ENCODE peak calls at places on chromosomes 3 and 15, in five cellular contexts. L is suprapubic skin, X is ovary, H is adrenal gland, F is A549. B is an unnamed sample. For H3K4me1, the result is how much of the 10 kb centered on the place peaks cover.

GRCh38 chr15:49135893-49136292 is 19.5 kb downstream of the COPS2 start:
- DNase-seq in L (no peak), X (no peak), H (no peak), F (peak), B (no peak)

GRCh38 chr3:49717539-49718418 is 1.7 kb downstream of the AMIGO3 start:
- DNase-seq in L (no peak), X (peak), H (no peak), F (no peak), B (peak)

GRCh38 chr3:133393204-133393603 is 6.7 kb upstream of the BFSP2 start:
- DNase-seq in L (no peak), X (no peak), H (no peak), F (no peak), B (no peak)

GRCh38 chr15:101091080-101092017 is 160.5 kb downstream of the CHSY1 start:
- DNase-seq in L (no peak), X (peak), H (peak), F (no peak), B (no peak)

GRCh38 chr15:52283281-52283680 is 12.3 kb downstream of the MYO5C start:
- DNase-seq in L (no peak), X (no peak), H (no peak), F (no peak), B (no peak)

GRCh38 chr15:58558777-58559176 is 127.0 kb downstream of the LIPC start:
- DNase-seq in L (no peak), X (no peak), H (no peak), F (no peak), B (no peak)

GRCh38 chr15:57821826-57822225 is 115.3 kb downstream of the POLR2M start:
- DNase-seq in L (no peak), X (no peak), H (no peak), F (no peak), B (no peak)

GRCh38 chr3:148211725-148212124 is 486.0 kb upstream of the AGTR1 start:
- DNase-seq in L (no peak), X (no peak), H (peak), F (no peak), B (peak)

GRCh38 chr15:42348083-42348482 is 11.2 kb upstream of the CAPN3 start:
- DNase-seq in L (no peak), X (no peak), H (no peak), F (no peak), B (no peak)

GRCh38 chr3:9826815-9827574 is 16.8 kb downstream of the RPUSD3 start:
- DNase-seq in L (no peak), X (no peak), H (no peak), F (peak), B (no peak)

GRCh38 chr3:36677331-36678007 is 86.9 kb downstream of the DCLK3 start:
- DNase-seq in L (no peak), X (no peak), H (no peak), F (peak), B (no peak)

GRCh38 chr3:157166115-157166514 is 6.2 kb upstream of the CCNL1 start:
- DNase-seq in L (no peak), X (no peak), H (no peak), F (no peak), B (no peak)

GRCh38 chr3:148408667-148409066 is 289.0 kb upstream of the AGTR1 start:
- DNase-seq in L (no peak), X (no peak), H (no peak), F (no peak), B (no peak)

GRCh38 chr3:167861649-167862048 is 126.1 kb downstream of the SERPINI1 start:
- DNase-seq in L (no peak), X (no peak), H (no peak), F (peak), B (no peak)

GRCh38 chr3:150049317-150049716 is 78.6 kb upstream of the PFN2 start:
- DNase-seq in L (no peak), X (no peak), H (no peak), F (no peak), B (no peak)

GRCh38 chr3:195356151-195357086 is 85.5 kb upstream of the XXYLT1 start:
- DNase-seq in L (no peak), X (peak), H (peak), F (no peak), B (no peak)

GRCh38 chr3:70038671-70039070 is 39.1 kb downstream of the SAMMSON start:
- DNase-seq in L (no peak), X (no peak), H (no peak), F (no peak), B (no peak)

GRCh38 chr15:69086427-69087205 is 72.1 kb downstream of the NOX5 start:
- DNase-seq in L (no peak), X (no peak), H (no peak), F (no peak), B (no peak)

GRCh38 chr3:35422826-35423601 is 216.3 kb upstream of the ARPP21 start:
- DNase-seq in L (no peak), X (no peak), H (no peak), F (no peak), B (no peak)

GRCh38 chr3:194785315-194785714 is 99.6 kb downstream of the FAM43A start:
- DNase-seq in L (no peak), X (no peak), H (no peak), F (no peak), B (no peak)

GRCh38 chr15:61186905-61187865 is 41.9 kb downstream of the RORA start:
- DNase-seq in L (no peak), X (peak), H (peak), F (no peak), B (no peak)

GRCh38 chr15:31352911-31353811 is 26.5 kb downstream of the KLF13 start:
- DNase-seq in L (no peak), X (peak), H (peak), F (no peak), B (peak)

GRCh38 chr15:74920472-74920871 is 13.8 kb upstream of the FAM219B start:
- DNase-seq in L (no peak), X (no peak), H (no peak), F (no peak), B (no peak)

GRCh38 chr3:55888282-55888855 is 401.3 kb upstream of the WNT5A start:
- DNase-seq in L (no peak), X (no peak), H (no peak), F (no peak), B (no peak)

GRCh38 chr15:73467758-73468157 is 24.8 kb downstream of the REC114 start:
- DNase-seq in L (no peak), X (no peak), H (no peak), F (no peak), B (no peak)

GRCh38 chr3:113166719-113167492 is 44.5 kb upstream of the BOC start:
- DNase-seq in L (peak), X (peak), H (peak), F (no peak), B (peak)

GRCh38 chr3:122892118-122892517 is 97.2 kb downstream of the SLC49A4 start:
- DNase-seq in L (no peak), X (no peak), H (no peak), F (no peak), B (no peak)

GRCh38 chr15:66876423-66876730 is 174.3 kb downstream of the SMAD6 start:
- DNase-seq in L (no peak), X (no peak), H (no peak), F (no peak), B (no peak)

GRCh38 chr3:141410408-141410807 is 42.1 kb downstream of the ZBTB38 start:
- DNase-seq in L (no peak), X (peak), H (peak), F (peak), B (no peak)

DNA sequence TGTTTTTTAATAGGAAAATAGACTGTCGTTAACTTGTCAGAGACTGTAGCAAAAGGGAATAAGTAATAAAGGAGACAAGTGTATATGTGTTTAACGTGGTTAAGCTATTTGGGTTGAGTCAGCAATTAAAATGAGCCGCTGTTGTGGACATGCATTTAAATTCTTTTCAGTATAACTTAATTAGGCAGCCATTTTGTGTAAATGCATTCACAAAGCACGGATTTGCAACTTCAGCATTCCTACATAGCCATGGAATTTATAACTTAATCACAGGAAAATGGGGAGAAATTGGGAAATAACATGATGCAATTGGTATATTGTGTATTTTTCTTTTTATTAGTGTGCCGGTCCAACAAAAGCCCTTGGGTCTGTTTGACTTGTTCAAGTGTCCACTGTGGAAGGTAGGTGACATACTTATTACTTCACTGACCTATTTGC is 27.9 kb downstream of the USP3 start:
- DNase-seq in L (no peak), X (no peak), H (no peak), F (peak), B (no peak)
- H3K4me3 ChIP-seq in L (no peak), X (no peak), H (no peak), F (no peak), B (no peak)

DNA sequence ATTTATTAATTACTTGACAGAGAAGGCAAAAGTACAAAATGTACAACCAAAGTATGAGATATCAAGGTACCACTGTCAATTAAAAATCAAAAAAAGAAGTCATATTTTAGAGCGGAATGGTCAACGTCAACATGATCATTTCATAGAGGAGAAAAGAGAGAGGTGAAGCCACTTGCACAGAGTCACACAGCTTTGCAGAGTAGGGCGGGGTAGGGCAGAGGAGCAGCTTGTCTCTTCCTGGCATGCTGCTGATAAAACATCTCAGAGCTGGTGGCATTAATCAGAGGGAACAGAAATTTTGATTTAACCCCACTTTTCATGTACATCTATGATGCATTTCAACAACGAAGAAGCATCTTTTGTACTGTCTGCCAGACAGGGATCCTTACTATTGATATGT is 5.2 kb upstream of the IGF1R start:
- DNase-seq in L (no peak), X (no peak), H (no peak), F (no peak), B (no peak)
- H3K4me1 ChIP-seq in L (under half), X (under half), H (under half), F (under half), B (under half)

GRCh38 chr3:23549148-23549910 is 256.4 kb upstream of the UBE2E1 start:
- DNase-seq in L (no peak), X (no peak), H (no peak), F (peak), B (no peak)

GRCh38 chr3:23548706-23549105 is 257.0 kb upstream of the UBE2E1 start:
- DNase-seq in L (no peak), X (no peak), H (no peak), F (no peak), B (no peak)

GRCh38 chr3:23547905-23548304 is 257.9 kb upstream of the UBE2E1 start:
- DNase-seq in L (no peak), X (no peak), H (no peak), F (no peak), B (no peak)

GRCh38 chr3:23552506-23552905 is 253.2 kb upstream of the UBE2E1 start:
- DNase-seq in L (no peak), X (no peak), H (no peak), F (no peak), B (no peak)

DNA sequence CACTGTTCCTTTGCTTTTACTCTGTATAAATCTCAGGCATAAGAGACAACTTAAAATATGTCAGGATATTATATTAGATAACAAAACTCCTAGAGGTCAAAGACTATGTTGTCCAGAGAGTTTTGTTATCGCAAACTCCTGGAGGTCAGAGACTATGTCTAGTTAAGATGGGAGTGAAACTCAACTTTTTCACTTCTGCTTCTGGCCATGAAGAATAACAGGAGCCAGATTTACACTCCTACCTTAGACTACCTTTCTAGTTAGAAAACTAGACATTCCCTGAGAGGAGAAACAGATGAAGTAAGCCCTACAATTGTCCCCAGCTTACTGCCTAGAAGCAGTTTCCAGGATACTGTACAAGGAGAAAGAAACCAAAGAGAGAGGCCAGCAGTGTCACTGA is 255.4 kb upstream of the UBE2E1 start:
- DNase-seq in L (no peak), X (no peak), H (no peak), F (no peak), B (no peak)
- H3K4me3 ChIP-seq in L (no peak), X (no peak), H (no peak), F (no peak), B (no peak)

GRCh38 chr15:71051539-71051938 is 63.7 kb upstream of the THSD4 start:
- DNase-seq in L (no peak), X (no peak), H (peak), F (no peak), B (no peak)
- H3K4me1 ChIP-seq in L (under half), X (under half), H (under half), F (under half), B (under half)

GRCh38 chr3:72150634-72151412 is 365.9 kb upstream of the PROK2 start:
- DNase-seq in L (no peak), X (no peak), H (no peak), F (peak), B (peak)
- H3K4me3 ChIP-seq in L (no peak), X (no peak), H (no peak), F (no peak), B (no peak)

DNA sequence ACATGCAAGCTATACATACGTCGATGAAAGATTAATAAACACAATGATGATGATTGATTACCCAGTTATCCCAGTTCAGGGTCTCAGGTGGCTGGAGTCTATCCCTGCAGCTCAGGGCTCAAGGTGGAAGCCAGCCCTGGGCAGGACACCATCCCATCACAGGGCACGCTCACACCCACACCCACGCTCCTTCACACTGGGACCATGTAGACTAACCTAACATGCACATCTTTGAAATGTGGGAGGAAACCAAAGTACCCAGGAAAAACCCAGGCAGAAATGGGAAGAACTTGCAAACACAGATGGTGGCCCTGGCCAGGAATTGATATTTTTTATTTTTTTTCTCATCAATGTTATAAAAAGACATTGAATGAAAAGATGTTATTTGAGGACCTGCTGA is 151.4 kb upstream of the MCTP2 start:
- DNase-seq in L (no peak), X (no peak), H (no peak), F (no peak), B (no peak)
- H3K4me1 ChIP-seq in L (under half), X (under half), H (under half), F (under half), B (under half)